ENCODE peak calls at places on chromosomes 6 and 20, in eight cellular contexts. R is PC-3; E is effector memory CD4-positive, alpha-beta T cell; L is fibroblast of lung; J is adrenal gland; A is ascending aorta; O is testis; Y is uterus. U is an unnamed sample.
A peak's percentile ranks its signal among the peaks of the same experiment; 100 is the strongest.

GRCh38 chr20:53708129-53708968 is 114.7 kb upstream of the ZNF217 start:
- DNase-seq in Y (no peak), E (no peak), O (no peak), R (peak; percentile 96), L (peak; percentile 53), A (no peak), J (no peak), U (no peak)

GRCh38 chr6:167827062-167827587 is 414 bp downstream of the AFDN start:
- DNase-seq in E (no peak), R (peak; percentile 30), O (no peak), Y (peak; percentile 26), J (peak; percentile 37), A (no peak), L (no peak), U (peak; percentile 44)

GRCh38 chr6:107806675-107807074 is 17.4 kb downstream of the SCML4 start:
- DNase-seq in Y (no peak), L (no peak), E (no peak), R (no peak), J (peak; percentile 27), A (no peak), O (no peak), U (no peak)

GRCh38 chr6:82842721-82843120 is 222.9 kb downstream of the UBE3D start:
- DNase-seq in Y (no peak), R (no peak), J (no peak), L (peak; percentile 36), O (no peak), A (no peak), E (no peak), U (no peak)

GRCh38 chr6:19472168-19472567 is 365.0 kb upstream of the ID4 start:
- DNase-seq in A (no peak), L (peak; percentile 89), J (no peak), R (peak; percentile 99), E (no peak), Y (no peak), O (no peak), U (no peak)

GRCh38 chr20:23409800-23410199 is 11.5 kb downstream of the NAPB start:
- DNase-seq in L (no peak), A (no peak), J (no peak), O (no peak), R (no peak), E (no peak), Y (no peak), U (no peak)

GRCh38 chr6:14638562-14638931 is 521.0 kb downstream of the CD83 start:
- DNase-seq in E (no peak), Y (no peak), L (no peak), R (no peak), J (no peak), A (no peak), O (no peak), U (no peak)

GRCh38 chr6:158999669-159000403 is at the start of gene RSPH3:
- DNase-seq in L (peak; percentile 88), A (peak; percentile 94), E (peak; percentile 79), Y (peak; percentile 87), R (peak; percentile 92), J (peak; percentile 98), O (peak; percentile 96), U (peak; percentile 92)

GRCh38 chr6:46684771-46685170 is 2.9 kb upstream of the TDRD6 start:
- DNase-seq in R (peak; percentile 53), O (no peak), E (no peak), Y (no peak), L (peak; percentile 65), J (no peak), A (no peak), U (no peak)

GRCh38 chr6:125797120-125797933 is 6.6 kb downstream of the NCOA7 start:
- DNase-seq in E (no peak), R (no peak), J (no peak), Y (no peak), L (no peak), A (no peak), O (no peak), U (no peak)

GRCh38 chr20:53208110-53208908 is 236.2 kb downstream of the TSHZ2 start:
- DNase-seq in Y (no peak), L (no peak), O (no peak), J (no peak), E (no peak), R (no peak), A (no peak), U (no peak)

GRCh38 chr6:168538892-168539811 is 98.2 kb downstream of the SMOC2 start:
- DNase-seq in A (no peak), O (no peak), J (no peak), L (no peak), E (no peak), Y (no peak), R (no peak), U (no peak)

GRCh38 chr6:12014873-12015149 is 2.7 kb downstream of the HIVEP1 start:
- DNase-seq in R (no peak), O (no peak), J (no peak), E (no peak), A (no peak), Y (no peak), L (no peak), U (no peak)

GRCh38 chr6:126100386-126100785 is 114.0 kb downstream of the TRMT11 start:
- DNase-seq in J (no peak), E (no peak), L (no peak), Y (no peak), A (no peak), O (no peak), R (no peak), U (no peak)

GRCh38 chr20:36465109-36466080 is 75.9 kb upstream of the MYL9 start:
- DNase-seq in R (peak; percentile 91), E (no peak), L (peak; percentile 78), A (peak; percentile 80), J (peak; percentile 60), O (no peak), Y (peak; percentile 80), U (no peak)

GRCh38 chr6:82408952-82409421 is 45.4 kb downstream of the TPBG start:
- DNase-seq in E (no peak), J (no peak), L (peak; percentile 58), A (no peak), Y (no peak), R (peak; percentile 88), O (no peak), U (no peak)

GRCh38 chr6:38713812-38714211 is 1.3 kb upstream of the DNAH8 start:
- DNase-seq in L (no peak), Y (no peak), J (no peak), O (no peak), A (no peak), E (peak; percentile 25), R (peak; percentile 80), U (no peak)

GRCh38 chr20:47058236-47058635 is 163.6 kb downstream of the EYA2 start:
- DNase-seq in A (peak; percentile 4), L (no peak), E (no peak), J (no peak), R (no peak), Y (no peak), O (no peak), U (no peak)

GRCh38 chr20:41095110-41095969 is 42.0 kb upstream of the PLCG1 start:
- DNase-seq in E (peak; percentile 11), R (peak; percentile 69), Y (peak; percentile 67), A (peak; percentile 73), O (peak; percentile 64), J (peak; percentile 71), L (peak; percentile 77), U (peak; percentile 40)

GRCh38 chr6:33195304-33196022 is 3.2 kb upstream of the COL11A2 start:
- DNase-seq in Y (no peak), J (peak; percentile 54), A (no peak), O (peak; percentile 21), E (no peak), L (no peak), R (no peak), U (no peak)

GRCh38 chr20:57468523-57469417 is 56.2 kb downstream of the CTCFL start:
- DNase-seq in Y (no peak), O (no peak), L (no peak), E (no peak), J (no peak), R (no peak), A (no peak), U (no peak)
- H3K27ac ChIP-seq in Y (no peak overlapping the region), O (no peak overlapping the region), L (no peak overlapping the region), E (no peak overlapping the region), J (no peak overlapping the region), R (no peak overlapping the region), A (no peak overlapping the region), U (no peak overlapping the region)

GRCh38 chr6:75205776-75206334 is at the start of gene COL12A1:
- DNase-seq in E (no peak), J (peak; percentile 63), Y (peak; percentile 98), O (peak; percentile 83), R (peak; percentile 96), A (peak; percentile 98), L (peak; percentile 99), U (peak; percentile 88)
- H3K27me3 ChIP-seq in E (peaks cover 54% of the 10 kb centered on the region), J (peaks cover 47% of the 10 kb centered on the region), Y (no peaks in the 10 kb centered on the region), O (no peaks in the 10 kb centered on the region), R (no peaks in the 10 kb centered on the region), A (no peaks in the 10 kb centered on the region), L (no peaks in the 10 kb centered on the region), U (peaks cover 60% of the 10 kb centered on the region)

DNA sequence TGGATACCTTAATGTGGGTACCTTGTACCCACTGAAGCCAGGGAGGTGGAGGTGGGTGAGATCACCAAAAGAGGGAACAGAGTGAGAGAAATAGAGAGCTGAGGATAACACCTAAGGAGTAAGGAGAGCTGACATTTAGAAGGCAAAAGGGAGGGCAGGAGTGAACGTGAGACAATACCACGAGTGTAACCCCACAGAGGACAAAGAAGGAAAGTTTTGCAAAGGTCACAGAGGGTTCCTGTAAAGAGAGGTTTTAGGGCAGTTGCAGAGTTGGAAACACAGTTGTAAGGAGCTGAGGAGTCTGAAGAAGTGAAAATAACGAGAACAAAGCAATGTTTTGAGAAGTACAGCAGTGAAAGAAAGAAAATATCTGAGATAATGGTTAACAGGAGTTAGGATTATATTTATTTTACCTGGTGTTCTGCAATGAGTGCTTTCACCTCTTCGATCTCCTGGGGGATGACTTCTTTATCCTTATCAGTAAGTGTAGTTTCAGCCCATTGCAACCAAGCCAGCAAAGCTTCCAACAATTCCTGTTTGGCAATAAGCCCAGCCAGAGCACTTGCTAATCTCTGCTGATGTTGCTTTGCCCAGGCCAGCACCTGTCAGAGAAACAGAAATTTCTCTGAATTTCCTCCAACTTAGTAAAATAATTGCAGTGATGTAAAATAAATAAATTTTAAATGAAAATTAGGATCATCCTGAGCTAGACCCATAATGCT is 166.8 kb downstream of the DST start:
- DNase-seq in A (no peak), O (peak; percentile 67), Y (peak; percentile 51), E (no peak), R (peak; percentile 43), L (peak; percentile 55), J (peak; percentile 80), U (no peak)
- H3K36me3 ChIP-seq in A (peaks cover 71% of the 10 kb centered on the region), O (no peaks in the 10 kb centered on the region), Y (no peaks in the 10 kb centered on the region), E (no peaks in the 10 kb centered on the region), R (peaks cover 38% of the 10 kb centered on the region), L (peaks cover 19% of the 10 kb centered on the region), J (peaks cover 43% of the 10 kb centered on the region), U (peaks cover 98% of the 10 kb centered on the region)

DNA sequence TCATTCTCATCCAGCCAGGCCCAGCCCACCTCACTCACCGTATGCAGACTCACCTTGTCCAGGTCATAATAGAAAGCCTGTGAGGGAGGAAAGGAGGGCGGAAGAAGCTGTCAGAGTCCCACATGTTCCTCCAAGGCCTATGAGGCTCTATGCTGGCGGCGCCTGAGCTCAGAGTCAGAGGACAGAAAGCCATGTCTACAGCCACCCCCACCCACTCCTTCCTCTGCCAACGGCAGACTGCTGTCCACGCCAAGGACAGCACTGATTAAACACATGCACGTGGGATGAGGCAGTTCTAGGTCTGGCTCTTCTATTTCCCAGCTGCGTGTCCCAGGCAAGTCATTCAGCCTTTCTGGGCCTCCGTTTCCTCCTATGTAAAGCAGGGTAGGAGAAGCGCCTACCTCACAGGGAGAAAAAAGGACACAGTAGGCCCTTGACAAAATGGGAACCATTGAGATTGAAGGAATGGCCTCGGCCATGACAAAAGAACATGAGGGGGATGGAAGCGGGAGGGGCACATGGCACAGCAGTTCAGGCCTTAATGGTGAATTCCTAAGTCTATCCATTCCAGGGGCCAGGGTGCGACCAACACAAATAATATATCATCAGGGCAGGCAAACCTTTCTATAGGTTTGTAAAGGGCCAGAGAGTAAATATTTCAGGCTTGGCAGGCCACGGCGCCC is 80.1 kb downstream of the RIPOR3 start:
- DNase-seq in O (peak; percentile 89), A (no peak), J (peak; percentile 74), L (no peak), Y (no peak), R (no peak), E (no peak), U (no peak)
- H3K27ac ChIP-seq in O (no peak overlapping the region), A (no peak overlapping the region), J (peak overlapping the region; percentile 13), L (no peak overlapping the region), Y (no peak overlapping the region), R (no peak overlapping the region), E (no peak overlapping the region), U (no peak overlapping the region)